ENCODE peak calls at places on chromosomes 5 and 9, in six cellular contexts. R is Peyer's patch, E is body of pancreas, N is H1, W is uterus, A is adrenal gland. X is an unnamed sample.

GRCh38 chr5:69206528-69207190 is 17.3 kb downstream of the CENPH start:
- DNase-seq in N (no peak), E (no peak), A (no peak), W (no peak), R (no peak), X (no peak)

GRCh38 chr5:59445741-59446140 is 447.8 kb downstream of the PDE4D start:
- DNase-seq in A (no peak), E (no peak), R (no peak), N (no peak), W (no peak), X (no peak)

GRCh38 chr9:33742519-33742918 is 52.8 kb upstream of the PRSS3 start:
- DNase-seq in N (no peak), W (no peak), A (no peak), E (no peak), R (no peak), X (no peak)

GRCh38 chr5:76808142-76808691 is 10.6 kb upstream of the F2RL1 start:
- DNase-seq in N (peak; percentile 74), R (no peak), W (no peak), E (no peak), A (no peak), X (no peak)

GRCh38 chr5:126988021-126988569 is 42.3 kb downstream of the MARCHF3 start:
- DNase-seq in R (no peak), N (no peak), A (no peak), E (no peak), W (no peak), X (no peak)

GRCh38 chr5:171610053-171610452 is 175.6 kb upstream of the SMIM23 start:
- DNase-seq in N (no peak), R (no peak), A (no peak), E (no peak), W (no peak), X (no peak)

GRCh38 chr5:139104577-139105271 is 93.4 kb downstream of the SIL1 start:
- DNase-seq in E (peak; percentile 23), R (no peak), A (peak; percentile 78), W (peak; percentile 84), N (no peak), X (peak; percentile 69)

GRCh38 chr5:173290477-173291131 is 37.6 kb downstream of the STC2 start:
- DNase-seq in W (no peak), N (no peak), E (no peak), A (no peak), R (no peak), X (no peak)

GRCh38 chr9:136109351-136110081 is 9.2 kb downstream of the TMEM250 start:
- DNase-seq in A (peak; percentile 95), E (peak; percentile 96), R (peak; percentile 95), N (peak; percentile 88), W (peak; percentile 94), X (peak; percentile 83)

GRCh38 chr9:16611001-16611400 is 259.5 kb downstream of the BNC2 start:
- DNase-seq in W (no peak), N (no peak), E (no peak), R (no peak), A (no peak), X (no peak)

GRCh38 chr9:90307177-90307833 is 335.3 kb downstream of the DIRAS2 start:
- DNase-seq in W (no peak), R (no peak), E (peak; percentile 39), N (no peak), A (no peak), X (no peak)

GRCh38 chr9:137023583-137023991 is 4.5 kb downstream of the ABCA2 start:
- DNase-seq in W (no peak), N (no peak), A (no peak), R (no peak), E (no peak), X (no peak)

GRCh38 chr9:71733176-71733575 is 35.1 kb downstream of the CEMIP2 start:
- DNase-seq in A (no peak), R (no peak), W (no peak), N (no peak), E (no peak), X (no peak)

GRCh38 chr9:136511144-136511669 is 28.4 kb upstream of the SEC16A start:
- DNase-seq in W (no peak), R (no peak), A (no peak), N (no peak), E (no peak), X (no peak)

GRCh38 chr9:88794100-88794499 is 197.2 kb upstream of the S1PR3 start:
- DNase-seq in E (no peak), N (no peak), W (no peak), A (no peak), R (no peak), X (no peak)

GRCh38 chr5:173907686-173908371 is 19.7 kb downstream of the CPEB4 start:
- DNase-seq in A (no peak), N (no peak), W (no peak), R (no peak), E (no peak), X (peak; percentile 43)

GRCh38 chr9:20619492-20619860 is 2.8 kb downstream of the MLLT3 start:
- DNase-seq in N (no peak), R (no peak), E (no peak), A (no peak), W (no peak), X (no peak)

GRCh38 chr5:79086116-79086515 is 16.5 kb downstream of the BHMT2 start:
- DNase-seq in R (no peak), A (no peak), W (no peak), E (no peak), N (no peak), X (no peak)

GRCh38 chr5:174556756-174557155 is 167.6 kb upstream of the MSX2 start:
- DNase-seq in E (no peak), R (no peak), N (no peak), A (no peak), W (no peak), X (no peak)

GRCh38 chr5:111580956-111581355 is 68.6 kb upstream of the STARD4 start:
- DNase-seq in W (no peak), A (no peak), N (no peak), E (no peak), R (no peak), X (peak; percentile 3)

GRCh38 chr9:27003406-27004147 is 1.9 kb downstream of the LRRC19 start:
- DNase-seq in R (no peak), E (no peak), N (no peak), A (no peak), W (no peak), X (no peak)
- TF ChIP-seq POLR2A in R (peak; percentile 69), E (no peak), N (no peak), A (no peak), W (no peak), X (no peak)

DNA sequence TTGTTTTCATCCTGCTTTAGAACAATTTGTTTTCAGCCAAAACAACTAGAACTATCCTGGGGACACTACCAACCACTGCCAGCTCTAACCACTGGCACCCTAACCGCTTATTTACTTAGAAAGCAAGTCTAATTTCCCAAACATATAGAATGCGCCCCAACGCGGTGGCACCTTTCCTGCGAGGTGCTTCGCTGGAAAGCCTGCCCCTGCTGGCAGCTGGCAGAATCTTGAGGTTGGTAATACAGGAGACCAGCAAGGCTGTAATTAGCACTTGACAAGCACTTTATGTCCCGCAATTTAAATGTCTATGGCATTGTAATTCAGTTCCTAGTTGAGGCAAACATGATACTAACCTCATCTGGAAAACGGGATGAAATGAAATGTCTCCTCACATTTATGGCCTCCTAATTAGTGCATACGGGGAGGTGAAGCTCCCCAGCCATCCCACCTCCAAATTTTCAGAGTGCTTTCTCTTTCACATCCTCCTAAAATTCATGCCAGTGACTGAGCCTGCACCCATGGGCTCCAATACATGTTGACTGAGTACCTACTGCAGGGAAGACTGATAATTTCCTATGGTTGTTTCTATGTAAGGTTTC is 30.4 kb downstream of the GABBR2 start:
- DNase-seq in N (peak; percentile 67), W (no peak), A (no peak), R (no peak), E (no peak), X (no peak)
- H3K4me1 ChIP-seq in N (peaks cover 10% of the 10 kb centered on the region), W (no peaks in the 10 kb centered on the region), A (no peaks in the 10 kb centered on the region), R (no peaks in the 10 kb centered on the region), E (no peaks in the 10 kb centered on the region), X (no peaks in the 10 kb centered on the region)

DNA sequence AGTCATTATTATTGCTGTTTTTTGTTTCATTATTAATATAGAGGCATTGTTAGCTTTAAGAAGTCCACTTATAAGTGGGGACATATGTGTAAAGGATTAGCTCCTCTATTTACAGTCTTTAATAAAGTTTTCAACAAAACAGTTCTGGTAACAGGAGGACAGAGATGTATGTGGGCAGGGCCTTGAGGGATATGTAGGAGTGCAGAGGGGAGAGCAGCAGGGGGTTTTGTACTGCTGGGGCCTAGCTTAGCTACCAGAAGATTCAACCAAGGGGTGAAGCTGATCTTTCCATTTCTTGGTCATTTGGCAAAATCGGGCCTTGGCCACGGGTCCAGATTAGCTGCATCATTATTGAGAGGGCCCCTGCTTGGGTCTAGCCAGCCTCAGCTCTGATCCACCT is 89.9 kb downstream of the PPARGC1B start:
- DNase-seq in A (no peak), E (no peak), W (no peak), R (no peak), N (no peak), X (no peak)
- H3K36me3 ChIP-seq in A (no peaks in the 10 kb centered on the region), E (no peaks in the 10 kb centered on the region), W (no peaks in the 10 kb centered on the region), R (peaks cover 14% of the 10 kb centered on the region), N (no peaks in the 10 kb centered on the region), X (peaks cover 7% of the 10 kb centered on the region)

DNA sequence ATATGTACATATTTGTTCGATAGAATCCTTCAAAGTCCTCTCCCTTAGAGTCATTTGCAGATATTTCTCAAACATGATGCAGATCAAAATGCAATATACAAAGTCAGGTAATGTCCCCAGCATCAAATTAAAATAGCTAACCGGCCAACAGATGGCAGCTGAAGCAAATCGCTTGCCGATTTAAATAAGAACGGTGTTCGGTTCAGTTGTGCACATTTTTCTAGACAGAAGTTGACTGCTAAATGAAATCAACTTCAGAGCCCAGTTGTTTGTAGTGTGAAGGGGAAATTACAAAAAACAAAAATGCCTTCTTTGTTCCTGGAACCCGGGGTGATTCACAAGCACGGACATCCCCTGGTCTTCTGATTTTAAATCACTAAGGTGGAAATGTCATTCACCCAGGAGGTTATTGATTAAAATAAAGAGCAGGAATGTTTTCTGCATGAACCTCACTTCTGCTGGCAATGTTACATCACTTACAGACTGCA is 219.2 kb downstream of the EBF1 start:
- DNase-seq in N (no peak), W (no peak), E (no peak), R (no peak), A (no peak), X (no peak)
- TF ChIP-seq POLR2A in N (no peak), W (no peak), E (no peak), R (no peak), A (no peak), X (no peak)

GRCh38 chr5:14158890-14159666 is 15.9 kb downstream of the TRIO start:
- DNase-seq in E (no peak), W (no peak), R (no peak), N (no peak), A (no peak), X (no peak)
- H3K4me1 ChIP-seq in E (peaks cover 17% of the 10 kb centered on the region), W (peaks cover 25% of the 10 kb centered on the region), R (peaks cover 42% of the 10 kb centered on the region), N (peaks cover 18% of the 10 kb centered on the region), A (peaks cover 10% of the 10 kb centered on the region), X (peaks cover 61% of the 10 kb centered on the region)

GRCh38 chr5:151051066-151051930 is 29.5 kb downstream of the TNIP1 start:
- DNase-seq in A (peak; percentile 82), W (peak; percentile 82), N (peak; percentile 88), E (peak; percentile 90), R (peak; percentile 83), X (peak; percentile 69)
- H3K36me3 ChIP-seq in A (peaks cover 45% of the 10 kb centered on the region), W (no peaks in the 10 kb centered on the region), N (no peaks in the 10 kb centered on the region), E (peaks cover 42% of the 10 kb centered on the region), R (peaks cover 97% of the 10 kb centered on the region), X (peaks cover 72% of the 10 kb centered on the region)

DNA sequence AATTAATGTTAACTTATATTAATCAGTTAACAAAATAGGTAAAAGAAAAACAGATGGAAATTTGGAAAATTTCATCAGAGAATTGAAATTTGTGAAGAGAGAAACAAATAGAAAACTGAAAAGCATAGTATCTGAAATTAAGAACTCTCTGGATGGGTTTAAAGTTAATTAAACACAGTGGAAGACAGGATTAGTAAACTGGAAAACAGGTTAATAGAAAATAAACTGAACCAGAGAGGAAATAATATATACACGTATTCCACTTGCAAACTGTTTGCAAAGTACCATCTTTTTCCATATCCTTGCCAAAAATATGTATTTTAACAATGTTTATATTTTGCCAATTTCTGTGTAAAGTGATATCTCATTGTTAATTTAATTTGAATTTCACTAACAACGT is 257.5 kb downstream of the CD180 start:
- DNase-seq in R (no peak), N (no peak), W (no peak), E (no peak), A (no peak), X (no peak)
- TF ChIP-seq POLR2A in R (no peak), N (no peak), W (no peak), E (no peak), A (no peak), X (no peak)

X was measured in gastrocnemius medialis.